ENCODE peak calls at places on chromosomes 3 and 15, in eight cellular contexts. V is transverse colon; E is MG63; C is cardiac fibroblast; W is left ventricle myocardium inferior; G is psoas muscle; T is OCI-LY7; Q is CD8-positive, alpha-beta memory T cell. A is an unnamed sample.

GRCh38 chr15:70269991-70270751 is 172.5 kb upstream of the TLE3 start:
- DNase-seq in V (peak), E (no peak), C (peak), W (peak), G (peak), T (no peak), Q (no peak), A (no peak)

GRCh38 chr3:9912294-9912935 is 4.5 kb upstream of the IL17RC start:
- DNase-seq in V (no peak), E (no peak), C (no peak), W (no peak), G (no peak), T (no peak), Q (no peak), A (no peak)

GRCh38 chr15:42338500-42338899 is 20.8 kb upstream of the CAPN3 start:
- DNase-seq in V (no peak), E (no peak), C (peak), W (no peak), G (no peak), T (no peak), Q (no peak), A (no peak)

GRCh38 chr15:73366766-73367623 is 1.8 kb downstream of the HCN4 start:
- DNase-seq in V (no peak), E (no peak), C (no peak), W (no peak), G (no peak), T (no peak), Q (no peak), A (no peak)

GRCh38 chr3:111729087-111729846 is 129.8 kb upstream of the PHLDB2 start:
- DNase-seq in V (no peak), E (peak), C (peak), W (peak), G (peak), T (no peak), Q (no peak), A (peak)

GRCh38 chr3:123353852-123354238 is 95.0 kb downstream of the ADCY5 start:
- DNase-seq in V (no peak), E (no peak), C (peak), W (no peak), G (no peak), T (no peak), Q (no peak), A (no peak)

GRCh38 chr3:66410976-66411375 is 89.8 kb downstream of the LRIG1 start:
- DNase-seq in V (no peak), E (no peak), C (no peak), W (no peak), G (no peak), T (no peak), Q (no peak), A (no peak)

GRCh38 chr3:120907659-120908029 is 361 bp upstream of the STXBP5L start:
- DNase-seq in V (no peak), E (no peak), C (no peak), W (no peak), G (no peak), T (no peak), Q (no peak), A (no peak)

GRCh38 chr3:7964899-7965298 is 536.7 kb upstream of the LMCD1 start:
- DNase-seq in V (no peak), E (no peak), C (no peak), W (no peak), G (no peak), T (no peak), Q (no peak), A (no peak)

GRCh38 chr15:101539930-101540329 is 50.4 kb upstream of the PCSK6 start:
- DNase-seq in V (no peak), E (no peak), C (no peak), W (no peak), G (no peak), T (no peak), Q (no peak), A (no peak)

GRCh38 chr15:96066852-96067490 is 263.5 kb upstream of the NR2F2 start:
- DNase-seq in V (no peak), E (no peak), C (no peak), W (no peak), G (no peak), T (no peak), Q (no peak), A (no peak)

GRCh38 chr15:51103330-51103729 is 8.6 kb upstream of the TNFAIP8L3 start:
- DNase-seq in V (no peak), E (no peak), C (peak), W (no peak), G (no peak), T (no peak), Q (no peak), A (no peak)

GRCh38 chr3:44989141-44989540 is 13.1 kb downstream of the EXOSC7 start:
- DNase-seq in V (no peak), E (no peak), C (no peak), W (no peak), G (no peak), T (no peak), Q (no peak), A (no peak)

GRCh38 chr15:89566621-89567294 is 8.5 kb upstream of the TICRR start:
- DNase-seq in V (no peak), E (no peak), C (no peak), W (no peak), G (no peak), T (no peak), Q (no peak), A (no peak)

GRCh38 chr15:74545776-74546656 is 5.0 kb downstream of the ARID3B start:
- DNase-seq in V (peak), E (peak), C (peak), W (peak), G (peak), T (peak), Q (peak), A (peak)

GRCh38 chr15:64096486-64097431 is 977 bp downstream of the SNX1 start:
- DNase-seq in V (no peak), E (no peak), C (peak), W (no peak), G (no peak), T (peak), Q (no peak), A (no peak)

GRCh38 chr15:31280037-31280830 is 46.4 kb upstream of the KLF13 start:
- DNase-seq in V (peak), E (peak), C (peak), W (no peak), G (peak), T (no peak), Q (no peak), A (peak)

GRCh38 chr15:70197945-70198361 is 100.2 kb upstream of the TLE3 start:
- DNase-seq in V (no peak), E (no peak), C (no peak), W (no peak), G (no peak), T (no peak), Q (no peak), A (no peak)

GRCh38 chr15:37873336-37873735 is 61.1 kb upstream of the TMCO5A start:
- DNase-seq in V (no peak), E (no peak), C (peak), W (no peak), G (no peak), T (no peak), Q (no peak), A (no peak)

GRCh38 chr3:115099115-115099884 is 47.8 kb downstream of the ZBTB20 start:
- DNase-seq in V (no peak), E (no peak), C (no peak), W (no peak), G (no peak), T (no peak), Q (no peak), A (no peak)

GRCh38 chr3:61420136-61420759 is 141.1 kb upstream of the PTPRG start:
- DNase-seq in V (no peak), E (no peak), C (no peak), W (no peak), G (no peak), T (no peak), Q (no peak), A (no peak)

GRCh38 chr3:46396129-46396528 is 10.7 kb downstream of the CCR5AS start:
- DNase-seq in V (no peak), E (no peak), C (no peak), W (no peak), G (no peak), T (no peak), Q (no peak), A (no peak)

GRCh38 chr3:126527455-126528211 is 3.7 kb downstream of the CHST13 start:
- DNase-seq in V (no peak), E (no peak), C (no peak), W (no peak), G (peak), T (no peak), Q (no peak), A (no peak)

GRCh38 chr3:165210727-165211126 is 14.5 kb upstream of the SLITRK3 start:
- DNase-seq in V (no peak), E (no peak), C (no peak), W (no peak), G (no peak), T (no peak), Q (no peak), A (no peak)

GRCh38 chr3:165202995-165203394 is 6.8 kb upstream of the SLITRK3 start:
- DNase-seq in V (no peak), E (no peak), C (no peak), W (no peak), G (no peak), T (no peak), Q (no peak), A (no peak)

GRCh38 chr3:165210132-165210531 is 13.9 kb upstream of the SLITRK3 start:
- DNase-seq in V (no peak), E (no peak), C (no peak), W (no peak), G (no peak), T (no peak), Q (no peak), A (no peak)

GRCh38 chr3:165204445-165204844 is 8.3 kb upstream of the SLITRK3 start:
- DNase-seq in V (no peak), E (no peak), C (no peak), W (no peak), G (no peak), T (no peak), Q (no peak), A (no peak)

GRCh38 chr3:165206454-165207266 is 10.5 kb upstream of the SLITRK3 start:
- DNase-seq in V (peak), E (peak), C (peak), W (peak), G (peak), T (peak), Q (no peak), A (peak)
- H3K4me3 ChIP-seq in V (peak), E (peak), C (peak), W (peak), G (peak), T (no peak), Q (no peak), A (no peak)

GRCh38 chr3:33883538-33884203 is 85.2 kb downstream of the PDCD6IP start:
- DNase-seq in V (no peak), E (no peak), C (peak), W (no peak), G (no peak), T (peak), Q (no peak), A (peak)
- H3K4me3 ChIP-seq in V (no peak), E (no peak), C (no peak), W (peak), G (peak), T (no peak), Q (no peak), A (no peak)

DNA sequence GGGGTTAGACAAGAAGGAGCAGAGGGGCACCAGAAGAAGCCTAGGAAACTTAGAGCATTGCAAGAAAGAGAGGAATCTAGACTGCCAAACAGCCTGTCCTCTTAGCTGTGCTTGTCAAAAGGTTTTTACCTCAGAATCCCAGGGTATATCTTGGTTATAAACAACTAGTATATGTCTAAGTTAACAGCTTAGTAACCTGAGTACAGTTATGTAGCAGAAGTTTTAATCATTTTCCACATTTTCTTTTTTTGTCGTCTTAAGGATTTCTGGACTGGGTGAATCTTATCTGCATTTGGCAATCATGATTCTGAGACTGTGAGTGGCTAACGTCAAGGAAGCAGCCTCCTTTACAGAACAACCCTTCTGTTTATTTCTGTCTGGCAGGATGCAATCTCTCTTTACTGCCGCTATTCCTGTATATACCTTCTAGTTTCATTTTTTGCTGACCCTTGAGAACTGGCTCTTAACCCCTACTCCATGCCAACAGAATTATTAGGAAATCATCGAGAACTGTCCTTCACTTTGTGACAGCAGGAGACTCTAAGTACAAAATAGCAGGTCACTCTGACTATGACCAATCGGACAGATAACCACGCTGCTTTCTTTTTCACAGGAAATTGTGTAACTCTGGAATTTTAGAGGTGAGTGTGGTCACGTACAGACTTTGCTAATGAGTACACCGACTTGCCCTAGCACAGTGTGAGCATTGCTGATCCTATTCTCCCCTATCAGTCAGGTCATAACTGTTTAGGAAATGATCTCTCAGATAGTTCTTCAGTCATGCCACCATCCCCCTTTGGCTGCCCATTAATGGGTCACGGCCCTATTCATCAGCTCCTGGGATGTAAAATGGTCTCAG is 3.3 kb upstream of the CP start:
- DNase-seq in V (no peak), E (peak), C (peak), W (no peak), G (no peak), T (no peak), Q (no peak), A (peak)
- H3K4me3 ChIP-seq in V (peak), E (peak), C (peak), W (peak), G (peak), T (no peak), Q (peak), A (peak)

GRCh38 chr3:184380627-184381260 is 890 bp downstream of the CHRD start:
- DNase-seq in V (no peak), E (no peak), C (no peak), W (no peak), G (no peak), T (no peak), Q (no peak), A (no peak)
- H3K4me3 ChIP-seq in V (peak), E (no peak), C (no peak), W (peak), G (peak), T (no peak), Q (peak), A (peak)

GRCh38 chr3:169660709-169661566 is 2.6 kb downstream of the MECOM start:
- DNase-seq in V (no peak), E (no peak), C (peak), W (no peak), G (no peak), T (no peak), Q (no peak), A (peak)

GRCh38 chr3:169657351-169658124 is 6.0 kb downstream of the MECOM start:
- DNase-seq in V (no peak), E (no peak), C (peak), W (no peak), G (no peak), T (no peak), Q (no peak), A (no peak)

GRCh38 chr3:169659858-169660614 is 3.5 kb downstream of the MECOM start:
- DNase-seq in V (no peak), E (no peak), C (no peak), W (no peak), G (no peak), T (no peak), Q (no peak), A (no peak)

GRCh38 chr3:169658311-169658931 is 5.1 kb downstream of the MECOM start:
- DNase-seq in V (no peak), E (no peak), C (peak), W (no peak), G (no peak), T (no peak), Q (no peak), A (no peak)

DNA sequence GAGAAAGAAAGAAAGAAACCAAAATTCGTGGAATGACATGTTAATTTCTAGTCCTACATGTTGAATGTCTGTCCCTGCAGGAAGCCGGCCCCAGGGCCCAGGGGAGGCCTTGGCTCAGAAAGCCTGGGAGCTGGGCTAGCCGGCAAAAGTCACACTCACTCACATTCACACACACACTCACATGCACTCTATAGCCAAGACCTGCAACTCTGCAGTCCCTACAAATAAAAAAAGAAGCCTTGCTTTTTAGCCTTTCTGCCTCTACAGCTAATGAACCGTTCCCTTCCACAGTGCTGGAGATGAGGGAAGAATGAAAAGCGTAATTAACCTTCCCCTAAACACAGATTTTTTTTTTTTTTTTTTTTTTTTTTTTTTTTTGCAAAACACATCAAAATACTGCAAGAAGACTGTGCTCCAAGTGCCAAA is 4.4 kb downstream of the MECOM start:
- DNase-seq in V (no peak), E (no peak), C (peak), W (peak), G (no peak), T (no peak), Q (no peak), A (no peak)
- H3K4me3 ChIP-seq in V (no peak), E (no peak), C (peak), W (peak), G (peak), T (no peak), Q (no peak), A (no peak)

GRCh38 chr15:65675551-65675950 is 53.8 kb downstream of the SLC24A1 start:
- DNase-seq in V (no peak), E (no peak), C (no peak), W (no peak), G (no peak), T (no peak), Q (no peak), A (no peak)
- H3K4me3 ChIP-seq in V (no peak), E (no peak), C (no peak), W (no peak), G (no peak), T (no peak), Q (no peak), A (no peak)

DNA sequence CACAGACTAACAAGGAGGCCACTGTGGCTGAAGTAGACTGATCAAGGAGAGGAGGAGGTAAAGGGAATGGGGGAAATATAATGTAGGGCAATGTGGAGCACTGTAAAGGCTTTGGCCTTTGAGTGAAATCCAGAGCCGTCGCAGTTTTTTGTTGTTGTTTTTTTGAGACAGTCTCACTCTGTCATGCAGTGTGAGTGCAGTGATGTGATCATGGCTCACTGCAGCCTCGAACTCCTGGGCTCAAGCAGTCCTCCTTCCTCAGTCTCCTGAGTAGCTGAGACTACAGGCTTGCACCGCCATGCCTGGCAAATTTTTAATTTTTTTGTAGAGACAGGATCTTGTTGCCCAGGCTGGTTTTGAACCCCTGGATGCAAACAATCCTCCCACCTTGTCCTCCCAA is 32.2 kb downstream of the PPP4R2 start:
- DNase-seq in V (no peak), E (no peak), C (no peak), W (no peak), G (no peak), T (no peak), Q (no peak), A (no peak)
- H3K4me3 ChIP-seq in V (no peak), E (no peak), C (no peak), W (no peak), G (no peak), T (no peak), Q (no peak), A (no peak)

GRCh38 chr15:83653639-83654378 is at the start of gene ADAMTSL3:
- DNase-seq in V (peak), E (peak), C (peak), W (peak), G (peak), T (no peak), Q (no peak), A (peak)
- H3K4me3 ChIP-seq in V (peak), E (peak), C (peak), W (peak), G (peak), T (no peak), Q (no peak), A (peak)